ENCODE peak calls at places on chromosomes 2 and 18, in nine cellular contexts. X is brain microvascular endothelial cell; K is left ventricle myocardium inferior; Z is transverse colon; G is lower lobe of right lung; D is ovary; N is neural progenitor cell; A is GM12878; B is CD8-positive, alpha-beta memory T cell. P is an unnamed sample.

GRCh38 chr2:66507673-66508127 is 72.8 kb downstream of the MEIS1 start:
- DNase-seq in K (no peak), G (no peak), N (peak; percentile 94), X (no peak), D (no peak), Z (no peak), A (no peak), B (no peak), P (no peak)

GRCh38 chr2:50856112-50856511 is 175.8 kb downstream of the NRXN1 start:
- DNase-seq in G (no peak), K (no peak), N (no peak), Z (no peak), B (no peak), X (no peak), A (no peak), D (no peak), P (no peak)

GRCh38 chr2:84876369-84876768 is 4.5 kb downstream of the TRABD2A start:
- DNase-seq in B (no peak), X (no peak), N (no peak), A (no peak), Z (no peak), K (no peak), D (no peak), G (no peak), P (no peak)

GRCh38 chr2:21175895-21176646 is 52.3 kb downstream of the TDRD15 start:
- DNase-seq in A (no peak), Z (no peak), N (peak; percentile 26), X (no peak), B (no peak), K (no peak), G (no peak), D (no peak), P (no peak)

GRCh38 chr2:9565436-9566153 is 10.0 kb upstream of the ADAM17 start:
- DNase-seq in X (peak; percentile 90), A (no peak), K (peak; percentile 58), B (no peak), D (peak; percentile 82), Z (peak; percentile 74), G (no peak), N (no peak), P (peak; percentile 93)

GRCh38 chr2:219769044-219770030 is 141.9 kb downstream of the SLC4A3 start:
- DNase-seq in Z (no peak), N (no peak), B (no peak), G (no peak), D (peak; percentile 86), X (peak; percentile 25), K (peak; percentile 76), A (no peak), P (peak; percentile 63)

GRCh38 chr18:63476666-63477065 is at the start of gene SERPINB5:
- DNase-seq in A (no peak), B (no peak), N (no peak), D (no peak), G (peak; percentile 48), K (no peak), Z (peak; percentile 90), X (no peak), P (peak; percentile 89)

GRCh38 chr2:130846686-130847375 is 10.1 kb downstream of the ARHGEF4 start:
- DNase-seq in K (no peak), G (no peak), B (peak; percentile 38), X (peak; percentile 74), Z (no peak), D (no peak), A (no peak), N (no peak), P (no peak)

GRCh38 chr2:181743723-181744031 is 63.4 kb upstream of the NEUROD1 start:
- DNase-seq in N (no peak), D (no peak), X (no peak), G (no peak), K (no peak), B (no peak), A (no peak), Z (no peak), P (no peak)

GRCh38 chr2:223563462-223563861 is 38.7 kb downstream of the SCG2 start:
- DNase-seq in A (no peak), N (no peak), Z (no peak), B (no peak), X (peak; percentile 79), K (no peak), G (no peak), D (no peak), P (no peak)

GRCh38 chr2:149544692-149545091 is 42.9 kb downstream of the MMADHC start:
- DNase-seq in K (no peak), X (no peak), Z (no peak), A (no peak), N (no peak), D (no peak), G (no peak), B (no peak), P (no peak)

GRCh38 chr2:229719926-229720652 is 5.7 kb upstream of the DNER start:
- DNase-seq in D (no peak), A (no peak), B (no peak), Z (no peak), N (no peak), K (no peak), X (peak; percentile 41), G (no peak), P (no peak)

GRCh38 chr2:229714736-229715541 is 584 bp upstream of the DNER start:
- DNase-seq in D (no peak), X (peak; percentile 55), Z (peak; percentile 39), K (peak; percentile 42), N (peak; percentile 89), A (no peak), G (peak; percentile 68), B (no peak), P (peak; percentile 87)

GRCh38 chr2:229715895-229716507 is 1.6 kb upstream of the DNER start:
- DNase-seq in B (no peak), Z (peak; percentile 9), A (no peak), G (no peak), N (peak; percentile 65), X (no peak), K (no peak), D (no peak), P (peak; percentile 41)

GRCh38 chr2:229714080-229714735 is at the start of gene DNER:
- DNase-seq in K (no peak), B (no peak), X (no peak), N (peak; percentile 87), Z (peak; percentile 20), G (peak; percentile 48), D (no peak), A (no peak), P (peak; percentile 63)

GRCh38 chr2:229718057-229718456 is 3.7 kb upstream of the DNER start:
- DNase-seq in N (no peak), G (no peak), B (no peak), Z (no peak), D (no peak), K (no peak), A (no peak), X (no peak), P (no peak)
- H3K27me3 ChIP-seq in N (peaks cover 67% of the 10 kb centered on the region), G (peaks cover 57% of the 10 kb centered on the region), B (peaks cover 24% of the 10 kb centered on the region), Z (peaks cover 61% of the 10 kb centered on the region), D (peaks cover 3% of the 10 kb centered on the region), K (peaks cover 83% of the 10 kb centered on the region), A (peaks cover 26% of the 10 kb centered on the region), X (peaks cover 12% of the 10 kb centered on the region), P (no peaks in the 10 kb centered on the region)

GRCh38 chr18:2911533-2911932 is 64.7 kb downstream of the EMILIN2 start:
- DNase-seq in K (no peak), A (no peak), B (no peak), Z (no peak), X (no peak), G (no peak), D (no peak), N (no peak), P (no peak)

GRCh38 chr18:2912357-2913299 is 65.8 kb downstream of the EMILIN2 start:
- DNase-seq in G (no peak), A (no peak), K (no peak), Z (no peak), B (no peak), N (no peak), X (no peak), D (no peak), P (no peak)

GRCh38 chr18:2914185-2914584 is 67.4 kb downstream of the EMILIN2 start:
- DNase-seq in G (no peak), A (no peak), B (no peak), N (no peak), Z (no peak), X (no peak), D (peak; percentile 70), K (peak; percentile 66), P (no peak)

GRCh38 chr18:2914844-2915243 is 68.0 kb downstream of the EMILIN2 start:
- DNase-seq in G (no peak), A (no peak), N (no peak), X (no peak), B (no peak), D (peak; percentile 61), Z (no peak), K (no peak), P (no peak)

GRCh38 chr18:2913398-2914005 is 66.7 kb downstream of the EMILIN2 start:
- DNase-seq in B (no peak), N (no peak), Z (no peak), G (no peak), D (no peak), K (no peak), X (no peak), A (no peak), P (no peak)
- H3K36me3 ChIP-seq in B (peaks cover 16% of the 10 kb centered on the region), N (no peaks in the 10 kb centered on the region), Z (no peaks in the 10 kb centered on the region), G (peaks cover 93% of the 10 kb centered on the region), D (no peaks in the 10 kb centered on the region), K (peaks cover 62% of the 10 kb centered on the region), X (peaks cover 38% of the 10 kb centered on the region), A (peaks cover 9% of the 10 kb centered on the region), P (peaks cover 74% of the 10 kb centered on the region)

GRCh38 chr18:59669872-59670657 is 27.2 kb downstream of the CCBE1 start:
- DNase-seq in N (no peak), D (no peak), B (no peak), A (no peak), Z (no peak), X (no peak), G (no peak), K (no peak), P (no peak)

GRCh38 chr18:59674534-59674933 is 22.7 kb downstream of the CCBE1 start:
- DNase-seq in X (no peak), B (no peak), Z (no peak), N (no peak), A (no peak), G (no peak), D (no peak), K (no peak), P (no peak)

GRCh38 chr18:59672125-59672769 is 25.0 kb downstream of the CCBE1 start:
- DNase-seq in K (no peak), A (no peak), Z (no peak), B (no peak), X (no peak), N (no peak), D (no peak), G (no peak), P (peak; percentile 83)

GRCh38 chr18:59671533-59671932 is 25.7 kb downstream of the CCBE1 start:
- DNase-seq in X (no peak), G (no peak), D (no peak), B (no peak), Z (no peak), N (peak; percentile 5), A (no peak), K (no peak), P (peak; percentile 17)

GRCh38 chr18:59675346-59675745 is 21.9 kb downstream of the CCBE1 start:
- DNase-seq in X (no peak), K (no peak), N (peak; percentile 50), A (no peak), D (no peak), G (no peak), Z (no peak), B (no peak), P (no peak)
- H3K4me3 ChIP-seq in X (no peak overlapping the region), K (no peak overlapping the region), N (peak overlapping the region; percentile 1), A (no peak overlapping the region), D (no peak overlapping the region), G (no peak overlapping the region), Z (no peak overlapping the region), B (no peak overlapping the region), P (no peak overlapping the region)

GRCh38 chr18:21652073-21652472 is 40.0 kb downstream of the SNRPD1 start:
- DNase-seq in B (no peak), Z (no peak), A (no peak), D (no peak), X (no peak), K (no peak), G (no peak), N (no peak), P (no peak)
- H3K27me3 ChIP-seq in B (no peaks in the 10 kb centered on the region), Z (no peaks in the 10 kb centered on the region), A (no peaks in the 10 kb centered on the region), D (no peaks in the 10 kb centered on the region), X (no peaks in the 10 kb centered on the region), K (no peaks in the 10 kb centered on the region), G (no peaks in the 10 kb centered on the region), N (no peaks in the 10 kb centered on the region), P (no peaks in the 10 kb centered on the region)